ENCODE peak calls at places on chromosomes 2 and 18, in seven cellular contexts. One of them, this sample, is unnamed.

GRCh38 chr2:1628893-1629292 is 115.4 kb downstream of the PXDN start:
- DNase-seq in HepG2: no peak
- DNase-seq in HCT116: no peak
- DNase-seq in GM12878: no peak
- DNase-seq in A549: no peak
- DNase-seq in K562: no peak
- DNase-seq in SK-N-SH: no peak
- DNase-seq in this sample: no peak

GRCh38 chr2:55165567-55165966 is 66.5 kb downstream of the CLHC1 start:
- DNase-seq in A549: no peak
- DNase-seq in SK-N-SH: no peak
- DNase-seq in HepG2: no peak
- DNase-seq in K562: no peak
- DNase-seq in HCT116: no peak
- DNase-seq in GM12878: no peak
- DNase-seq in this sample: peak; percentile 33

GRCh38 chr18:48546411-48546810 is 7.6 kb downstream of the CTIF start:
- DNase-seq in K562: no peak
- DNase-seq in GM12878: no peak
- DNase-seq in HCT116: no peak
- DNase-seq in A549: no peak
- DNase-seq in SK-N-SH: no peak
- DNase-seq in HepG2: no peak
- DNase-seq in this sample: no peak

GRCh38 chr2:240935101-240935876 is 29.2 kb downstream of the CROCC2 start:
- DNase-seq in A549: no peak
- DNase-seq in SK-N-SH: peak; percentile 32
- DNase-seq in HepG2: no peak
- DNase-seq in K562: no peak
- DNase-seq in HCT116: no peak
- DNase-seq in GM12878: no peak
- DNase-seq in this sample: no peak

GRCh38 chr2:23649819-23650218 is 264.8 kb downstream of the KLHL29 start:
- DNase-seq in SK-N-SH: peak; percentile 66
- DNase-seq in HCT116: no peak
- DNase-seq in HepG2: no peak
- DNase-seq in K562: no peak
- DNase-seq in A549: no peak
- DNase-seq in GM12878: no peak
- DNase-seq in this sample: no peak

GRCh38 chr18:78521744-78522143 is 457.9 kb upstream of the SALL3 start:
- DNase-seq in SK-N-SH: no peak
- DNase-seq in K562: no peak
- DNase-seq in HepG2: no peak
- DNase-seq in A549: no peak
- DNase-seq in HCT116: no peak
- DNase-seq in GM12878: no peak
- DNase-seq in this sample: no peak

GRCh38 chr18:26185267-26185666 is 41.0 kb upstream of the TAF4B start:
- DNase-seq in HCT116: peak; percentile 48
- DNase-seq in A549: peak; percentile 55
- DNase-seq in GM12878: no peak
- DNase-seq in HepG2: peak; percentile 5
- DNase-seq in K562: no peak
- DNase-seq in SK-N-SH: no peak
- DNase-seq in this sample: peak; percentile 1

GRCh38 chr2:129888896-129889295 is 90.6 kb upstream of the RAB6C start:
- DNase-seq in A549: no peak
- DNase-seq in HepG2: no peak
- DNase-seq in GM12878: no peak
- DNase-seq in HCT116: no peak
- DNase-seq in SK-N-SH: no peak
- DNase-seq in K562: no peak
- DNase-seq in this sample: no peak

GRCh38 chr2:3146772-3147640 is 230.6 kb downstream of the EIPR1 start:
- DNase-seq in K562: no peak
- DNase-seq in HCT116: no peak
- DNase-seq in HepG2: no peak
- DNase-seq in SK-N-SH: peak; percentile 40
- DNase-seq in GM12878: no peak
- DNase-seq in A549: no peak
- DNase-seq in this sample: no peak

GRCh38 chr2:72037322-72037721 is 110.3 kb downstream of the CYP26B1 start:
- DNase-seq in A549: no peak
- DNase-seq in SK-N-SH: no peak
- DNase-seq in HCT116: no peak
- DNase-seq in HepG2: no peak
- DNase-seq in K562: no peak
- DNase-seq in GM12878: no peak
- DNase-seq in this sample: no peak

GRCh38 chr2:72043985-72044384 is 103.7 kb downstream of the CYP26B1 start:
- DNase-seq in GM12878: no peak
- DNase-seq in A549: no peak
- DNase-seq in HepG2: no peak
- DNase-seq in K562: no peak
- DNase-seq in SK-N-SH: no peak
- DNase-seq in HCT116: no peak
- DNase-seq in this sample: no peak

GRCh38 chr2:72040629-72041403 is 106.8 kb downstream of the CYP26B1 start:
- DNase-seq in GM12878: no peak
- DNase-seq in SK-N-SH: no peak
- DNase-seq in A549: no peak
- DNase-seq in K562: no peak
- DNase-seq in HCT116: no peak
- DNase-seq in HepG2: no peak
- DNase-seq in this sample: no peak

GRCh38 chr2:72038524-72038923 is 109.1 kb downstream of the CYP26B1 start:
- DNase-seq in K562: no peak
- DNase-seq in HepG2: no peak
- DNase-seq in GM12878: no peak
- DNase-seq in SK-N-SH: no peak
- DNase-seq in HCT116: no peak
- DNase-seq in A549: no peak
- DNase-seq in this sample: no peak

GRCh38 chr2:72041638-72042111 is 106.0 kb downstream of the CYP26B1 start:
- DNase-seq in SK-N-SH: no peak
- DNase-seq in HCT116: no peak
- DNase-seq in GM12878: no peak
- DNase-seq in A549: no peak
- DNase-seq in K562: no peak
- DNase-seq in HepG2: no peak
- DNase-seq in this sample: no peak
- TF ChIP-seq MAX in SK-N-SH: no peak
- TF ChIP-seq MAX in HCT116: no peak
- TF ChIP-seq MAX in GM12878: no peak
- TF ChIP-seq MAX in A549: no peak
- TF ChIP-seq MAX in K562: no peak
- TF ChIP-seq MAX in HepG2: no peak
- TF ChIP-seq MAX in this sample: no peak

GRCh38 chr2:230723363-230723762 is 10.7 kb downstream of the CAB39 start:
- DNase-seq in SK-N-SH: no peak
- DNase-seq in A549: no peak
- DNase-seq in GM12878: no peak
- DNase-seq in HCT116: no peak
- DNase-seq in K562: no peak
- DNase-seq in HepG2: no peak
- DNase-seq in this sample: peak; percentile 55
- TF ChIP-seq MAX in SK-N-SH: no peak
- TF ChIP-seq MAX in A549: no peak
- TF ChIP-seq MAX in GM12878: no peak
- TF ChIP-seq MAX in HCT116: no peak
- TF ChIP-seq MAX in K562: no peak
- TF ChIP-seq MAX in HepG2: no peak
- TF ChIP-seq MAX in this sample: no peak

GRCh38 chr2:19744456-19744855 is 157.3 kb downstream of the TTC32 start:
- DNase-seq in A549: no peak
- DNase-seq in GM12878: no peak
- DNase-seq in SK-N-SH: no peak
- DNase-seq in HepG2: no peak
- DNase-seq in HCT116: no peak
- DNase-seq in K562: no peak
- DNase-seq in this sample: no peak
- TF ChIP-seq MAX in A549: no peak
- TF ChIP-seq MAX in GM12878: no peak
- TF ChIP-seq MAX in SK-N-SH: no peak
- TF ChIP-seq MAX in HepG2: no peak
- TF ChIP-seq MAX in HCT116: no peak
- TF ChIP-seq MAX in K562: no peak
- TF ChIP-seq MAX in this sample: no peak

GRCh38 chr2:237371856-237372255 is 42.1 kb downstream of the COL6A3 start:
- DNase-seq in A549: no peak
- DNase-seq in K562: no peak
- DNase-seq in GM12878: no peak
- DNase-seq in SK-N-SH: no peak
- DNase-seq in HepG2: no peak
- DNase-seq in HCT116: no peak
- DNase-seq in this sample: no peak
- TF ChIP-seq MAX in A549: no peak
- TF ChIP-seq MAX in K562: no peak
- TF ChIP-seq MAX in GM12878: no peak
- TF ChIP-seq MAX in SK-N-SH: no peak
- TF ChIP-seq MAX in HepG2: no peak
- TF ChIP-seq MAX in HCT116: no peak
- TF ChIP-seq MAX in this sample: no peak